ENCODE peak calls at places on chromosomes 16 and 17, in nine cellular contexts. H is renal cortical epithelial cell, L is T-helper 2 cell, K is activated B cell treated with CpG ODN at 0.5 μM for 24 hours, A is NCI-H1105, S is KBM-7, E is Kasumi-1, I is iris pigment epithelial cell, W is stomach. C is an unnamed sample.

GRCh38 chr17:63277629-63278028 is 168.5 kb downstream of the CYB561 start:
- DNase-seq in L (no peak), A (no peak), I (no peak), S (no peak), E (no peak), H (no peak), K (no peak), W (no peak), C (no peak)

GRCh38 chr17:5097101-5097834 is 14.4 kb downstream of the ZNF232 start:
- DNase-seq in I (no peak), S (no peak), E (no peak), L (no peak), H (no peak), K (peak), A (no peak), W (peak), C (peak)

GRCh38 chr16:17362191-17362590 is 108.6 kb downstream of the XYLT1 start:
- DNase-seq in W (no peak), I (no peak), L (no peak), H (no peak), E (no peak), K (no peak), S (no peak), A (no peak), C (no peak)

GRCh38 chr16:27222499-27223225 is 19.3 kb downstream of the KDM8 start:
- DNase-seq in H (no peak), L (no peak), K (no peak), I (peak), W (peak), E (no peak), A (no peak), S (no peak), C (no peak)

GRCh38 chr17:28706471-28707338 is 5.0 kb downstream of the PROCA1 start:
- DNase-seq in K (no peak), A (no peak), I (no peak), H (no peak), L (no peak), S (no peak), W (no peak), E (no peak), C (no peak)

GRCh38 chr16:75376475-75376907 is 56.8 kb downstream of the CFDP1 start:
- DNase-seq in H (peak), W (no peak), E (no peak), A (no peak), I (no peak), K (no peak), L (no peak), S (no peak), C (no peak)

GRCh38 chr17:10754109-10754508 is 24.3 kb upstream of the TMEM220 start:
- DNase-seq in L (no peak), E (peak), I (peak), A (no peak), H (peak), K (no peak), W (peak), S (peak), C (no peak)

GRCh38 chr17:2416010-2416734 is 15.3 kb upstream of the MNT start:
- DNase-seq in I (peak), H (peak), W (peak), S (peak), A (peak), L (peak), E (peak), K (peak), C (peak)

GRCh38 chr17:47694818-47695663 is 1.1 kb downstream of the TBKBP1 start:
- DNase-seq in L (peak), E (peak), W (peak), I (peak), K (peak), H (no peak), S (peak), A (no peak), C (no peak)